ENCODE peak calls at places on chromosomes 4 and X, in five cellular contexts. Z is RWPE2, P is cardiac muscle cell, Q is keratinocyte, Y is brain microvascular endothelial cell. I is an unnamed sample.

GRCh38 chrX:7889138-7889537 is 38.1 kb downstream of the PNPLA4 start:
- DNase-seq in Z (no peak), P (no peak), Q (no peak), Y (no peak), I (no peak)

GRCh38 chrX:17082831-17083230 is 136.4 kb downstream of the REPS2 start:
- DNase-seq in Z (no peak), P (no peak), Q (no peak), Y (no peak), I (peak)

GRCh38 chr4:145619639-145619996 is 433 bp downstream of the MMAA start:
- DNase-seq in Z (no peak), P (peak), Q (no peak), Y (peak), I (peak)

GRCh38 chrX:44874481-44875184 is 1.6 kb downstream of the KDM6A start:
- DNase-seq in Z (no peak), P (peak), Q (no peak), Y (no peak), I (peak)

GRCh38 chr4:21470531-21470930 is 478.0 kb downstream of the KCNIP4 start:
- DNase-seq in Z (no peak), P (no peak), Q (no peak), Y (peak), I (peak)

GRCh38 chrX:119870626-119871131 is 854 bp downstream of the RNF113A start:
- DNase-seq in Z (no peak), P (peak), Q (no peak), Y (peak), I (no peak)

GRCh38 chr4:113469023-113469390 is 292.5 kb downstream of the CAMK2D start:
- DNase-seq in Z (no peak), P (no peak), Q (no peak), Y (no peak), I (no peak)

GRCh38 chrX:23008431-23009099 is 8.8 kb downstream of the DDX53 start:
- DNase-seq in Z (no peak), P (peak), Q (no peak), Y (peak), I (peak)

GRCh38 chrX:15468036-15468435 is 25.1 kb downstream of the PIR start:
- DNase-seq in Z (no peak), P (peak), Q (no peak), Y (peak), I (peak)

GRCh38 chr4:157984285-157984911 is 188.4 kb downstream of the GASK1B start:
- DNase-seq in Z (no peak), P (no peak), Q (peak), Y (no peak), I (no peak)

GRCh38 chrX:46927718-46928117 is 15.5 kb downstream of the JADE3 start:
- DNase-seq in Z (no peak), P (no peak), Q (no peak), Y (no peak), I (no peak)

GRCh38 chr4:151231915-151232595 is 44.9 kb upstream of the PRSS48 start:
- DNase-seq in Z (no peak), P (no peak), Q (no peak), Y (peak), I (no peak)

GRCh38 chr4:24160358-24160757 is 270.5 kb upstream of the PPARGC1A start:
- DNase-seq in Z (no peak), P (peak), Q (no peak), Y (no peak), I (no peak)

GRCh38 chr4:170014359-170015008 is 11.7 kb downstream of the MFAP3L start:
- DNase-seq in Z (no peak), P (no peak), Q (no peak), Y (no peak), I (no peak)

GRCh38 chr4:1604706-1605205 is 79.4 kb downstream of the FAM53A start:
- DNase-seq in Z (peak), P (no peak), Q (no peak), Y (no peak), I (peak)

GRCh38 chrX:77087529-77088169 is 359.5 kb upstream of the FGF16 start:
- DNase-seq in Z (no peak), P (no peak), Q (no peak), Y (peak), I (no peak)

GRCh38 chrX:143336261-143336660 is 181.0 kb downstream of the SPANXN3 start:
- DNase-seq in Z (no peak), P (no peak), Q (no peak), Y (no peak), I (no peak)

GRCh38 chr4:76569695-76570094 is 134.7 kb downstream of the SHROOM3 start:
- DNase-seq in Z (no peak), P (no peak), Q (no peak), Y (no peak), I (no peak)

GRCh38 chr4:2733844-2734574 is 22.1 kb downstream of the TNIP2 start:
- DNase-seq in Z (peak), P (no peak), Q (no peak), Y (no peak), I (no peak)

GRCh38 chrX:87895421-87895820 is 377.8 kb downstream of the KLHL4 start:
- DNase-seq in Z (no peak), P (no peak), Q (no peak), Y (no peak), I (no peak)

GRCh38 chrX:37684426-37684825 is 1.2 kb upstream of the XK start:
- DNase-seq in Z (no peak), P (peak), Q (no peak), Y (no peak), I (no peak)
- H3K27ac ChIP-seq in Z (no peak), P (peak), Q (no peak), Y (no peak), I (no peak)

DNA sequence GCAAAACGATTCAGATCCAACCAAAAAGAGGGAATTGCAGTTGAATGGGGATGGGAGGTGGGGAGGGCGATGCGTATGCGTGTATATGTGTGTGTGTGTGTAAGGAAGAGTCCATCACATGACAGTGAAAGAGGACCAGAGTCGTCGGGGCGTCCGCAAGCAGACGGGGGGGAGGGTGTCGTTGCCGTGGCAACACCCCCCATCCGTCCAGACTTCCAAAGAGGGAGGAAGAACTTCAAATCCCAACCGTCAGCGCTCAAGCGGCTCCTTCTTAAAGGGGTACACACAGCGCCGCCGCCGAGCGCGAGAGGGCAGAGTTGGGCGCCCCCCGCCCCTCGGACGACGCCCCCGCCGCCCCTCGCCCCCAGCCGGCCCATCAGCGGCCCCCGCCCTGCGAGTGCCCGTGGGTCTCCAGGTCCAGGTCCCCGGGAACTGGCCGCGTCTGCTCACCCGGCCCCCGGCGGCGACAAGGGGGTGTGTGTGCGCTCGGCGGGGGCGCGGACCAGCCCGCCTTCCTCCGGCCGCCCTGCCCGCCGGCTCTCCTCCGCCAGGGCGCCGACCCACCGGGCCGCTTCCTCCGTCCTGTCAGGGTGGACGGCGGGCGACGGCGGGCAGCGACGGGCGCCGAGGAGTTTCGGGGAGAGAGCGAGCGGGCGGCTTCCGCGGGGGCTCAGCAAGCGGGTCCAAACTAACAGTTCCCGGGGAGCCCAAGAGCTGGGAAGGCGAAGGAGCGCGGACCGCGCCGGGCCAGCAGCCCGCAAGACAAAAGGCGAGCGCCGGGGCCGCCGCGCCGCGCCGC is 685 bp downstream of the LCORL start:
- DNase-seq in Z (peak), P (peak), Q (no peak), Y (peak), I (peak)
- TF ChIP-seq CTCF in Z (no peak), P (no peak), Q (no peak), Y (no peak), I (no peak)

GRCh38 chr4:17809667-17810066 is 890 bp downstream of the DCAF16 start:
- DNase-seq in Z (no peak), P (no peak), Q (no peak), Y (no peak), I (no peak)
- H3K27ac ChIP-seq in Z (peak), P (peak), Q (peak), Y (no peak), I (no peak)

GRCh38 chrX:13341491-13342101 is 21.7 kb upstream of the ATXN3L start:
- DNase-seq in Z (no peak), P (no peak), Q (no peak), Y (no peak), I (no peak)
- TF ChIP-seq CTCF in Z (no peak), P (no peak), Q (no peak), Y (no peak), I (no peak)

GRCh38 chr4:122783301-122784215 is 43.1 kb upstream of the FGF2 start:
- DNase-seq in Z (peak), P (peak), Q (peak), Y (peak), I (peak)
- H3K27ac ChIP-seq in Z (peak), P (peak), Q (peak), Y (peak), I (peak)

DNA sequence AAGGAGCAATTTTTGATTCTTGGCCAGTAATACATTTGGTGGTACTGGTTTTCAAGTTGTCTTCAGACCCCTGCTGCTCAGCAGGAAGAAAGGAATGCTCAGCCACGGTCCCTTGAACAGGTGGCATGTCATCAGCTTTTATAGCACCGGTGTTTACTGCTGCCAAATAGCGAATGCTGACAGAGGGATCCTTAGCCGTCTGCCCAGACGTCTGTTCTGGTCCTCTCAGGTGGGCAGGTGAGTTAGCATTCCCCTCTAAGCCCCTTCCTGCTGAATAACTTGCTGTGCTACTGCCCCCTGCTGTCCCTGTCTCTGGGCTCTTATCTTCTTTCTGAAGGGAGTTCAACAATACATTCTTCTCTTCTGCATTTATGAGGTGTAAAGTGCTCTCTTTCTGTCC is 28.4 kb downstream of the BOD1L1 start:
- DNase-seq in Z (no peak), P (no peak), Q (no peak), Y (no peak), I (no peak)
- TF ChIP-seq CTCF in Z (no peak), P (peak), Q (peak), Y (peak), I (no peak)

DNA sequence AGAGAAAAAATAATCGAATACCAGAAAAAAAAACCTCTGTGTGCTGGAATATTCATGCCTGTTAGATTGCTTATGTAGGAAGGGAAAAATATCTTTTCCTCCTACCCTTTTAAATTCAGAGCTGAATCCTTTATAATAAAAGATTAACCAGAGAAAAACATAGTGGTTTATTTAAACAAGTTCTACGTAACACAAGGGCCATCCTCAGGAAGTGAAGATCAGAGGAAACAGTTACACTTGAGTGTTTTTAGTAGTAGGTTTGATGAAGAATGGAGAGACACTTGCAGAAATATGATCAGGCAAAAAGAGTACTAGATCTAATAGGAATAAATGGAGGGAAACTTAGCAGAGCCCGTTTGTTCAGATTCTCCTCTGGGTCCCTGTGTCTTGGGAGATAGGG is 66.3 kb downstream of the TMEM156 start:
- DNase-seq in Z (no peak), P (no peak), Q (no peak), Y (no peak), I (no peak)
- H3K27ac ChIP-seq in Z (no peak), P (no peak), Q (no peak), Y (no peak), I (no peak)